ENCODE peak calls at places on chromosomes 4 and X, in six cellular contexts. One of them, this sample, is unnamed. For H3K4me1, the result is how much of the 10 kb centered on the place peaks cover.

GRCh38 chr4:138241281-138242075 is 671 bp downstream of the SLC7A11 start:
- DNase-seq in CD8-positive, alpha-beta T cell: no peak
- DNase-seq in psoas muscle: no peak
- DNase-seq in tibial nerve: no peak
- DNase-seq in CD8-positive, alpha-beta memory T cell: no peak
- DNase-seq in mammary epithelial cell: no peak
- DNase-seq in this sample: no peak

GRCh38 chr4:6383019-6383404 is 89.4 kb downstream of the PPP2R2C start:
- DNase-seq in psoas muscle: no peak
- DNase-seq in tibial nerve: no peak
- DNase-seq in CD8-positive, alpha-beta memory T cell: no peak
- DNase-seq in CD8-positive, alpha-beta T cell: no peak
- DNase-seq in mammary epithelial cell: no peak
- DNase-seq in this sample: no peak

GRCh38 chrX:125757794-125758564 is 408.1 kb downstream of the DCAF12L2 start:
- DNase-seq in mammary epithelial cell: no peak
- DNase-seq in CD8-positive, alpha-beta memory T cell: no peak
- DNase-seq in CD8-positive, alpha-beta T cell: no peak
- DNase-seq in tibial nerve: no peak
- DNase-seq in psoas muscle: peak
- DNase-seq in this sample: no peak

GRCh38 chr4:183287677-183288076 is 32.4 kb downstream of the CLDN22 start:
- DNase-seq in mammary epithelial cell: no peak
- DNase-seq in CD8-positive, alpha-beta memory T cell: no peak
- DNase-seq in CD8-positive, alpha-beta T cell: no peak
- DNase-seq in tibial nerve: no peak
- DNase-seq in psoas muscle: no peak
- DNase-seq in this sample: no peak

GRCh38 chrX:111447298-111447697 is 35.3 kb upstream of the DCX start:
- DNase-seq in psoas muscle: no peak
- DNase-seq in CD8-positive, alpha-beta memory T cell: no peak
- DNase-seq in mammary epithelial cell: no peak
- DNase-seq in tibial nerve: no peak
- DNase-seq in CD8-positive, alpha-beta T cell: no peak
- DNase-seq in this sample: peak

GRCh38 chrX:34491126-34491525 is 166.0 kb downstream of the TMEM47 start:
- DNase-seq in tibial nerve: no peak
- DNase-seq in CD8-positive, alpha-beta memory T cell: no peak
- DNase-seq in psoas muscle: no peak
- DNase-seq in CD8-positive, alpha-beta T cell: no peak
- DNase-seq in mammary epithelial cell: no peak
- DNase-seq in this sample: no peak

GRCh38 chr4:4730214-4730613 is 129.3 kb upstream of the MSX1 start:
- DNase-seq in tibial nerve: no peak
- DNase-seq in CD8-positive, alpha-beta memory T cell: no peak
- DNase-seq in mammary epithelial cell: no peak
- DNase-seq in psoas muscle: no peak
- DNase-seq in CD8-positive, alpha-beta T cell: no peak
- DNase-seq in this sample: no peak

GRCh38 chr4:82017680-82018079 is 356.1 kb downstream of the HNRNPD start:
- DNase-seq in tibial nerve: no peak
- DNase-seq in CD8-positive, alpha-beta T cell: no peak
- DNase-seq in CD8-positive, alpha-beta memory T cell: no peak
- DNase-seq in psoas muscle: no peak
- DNase-seq in mammary epithelial cell: peak
- DNase-seq in this sample: no peak

GRCh38 chr4:5773271-5773555 is 62.2 kb downstream of the EVC start:
- DNase-seq in CD8-positive, alpha-beta memory T cell: no peak
- DNase-seq in tibial nerve: no peak
- DNase-seq in psoas muscle: no peak
- DNase-seq in CD8-positive, alpha-beta T cell: no peak
- DNase-seq in mammary epithelial cell: peak
- DNase-seq in this sample: no peak

GRCh38 chrX:18041656-18042055 is 179.0 kb downstream of the BEND2 start:
- DNase-seq in psoas muscle: no peak
- DNase-seq in CD8-positive, alpha-beta memory T cell: no peak
- DNase-seq in mammary epithelial cell: no peak
- DNase-seq in CD8-positive, alpha-beta T cell: no peak
- DNase-seq in tibial nerve: no peak
- DNase-seq in this sample: no peak

GRCh38 chr4:41747230-41748055 is 1.1 kb downstream of the PHOX2B start:
- DNase-seq in CD8-positive, alpha-beta T cell: no peak
- DNase-seq in tibial nerve: no peak
- DNase-seq in CD8-positive, alpha-beta memory T cell: no peak
- DNase-seq in psoas muscle: no peak
- DNase-seq in mammary epithelial cell: no peak
- DNase-seq in this sample: no peak

GRCh38 chrX:134603806-134604700 is 54.2 kb downstream of the PLAC1 start:
- DNase-seq in CD8-positive, alpha-beta T cell: no peak
- DNase-seq in psoas muscle: peak
- DNase-seq in CD8-positive, alpha-beta memory T cell: no peak
- DNase-seq in tibial nerve: no peak
- DNase-seq in mammary epithelial cell: peak
- DNase-seq in this sample: peak

GRCh38 chr4:165828928-165829327 is 44.1 kb upstream of the TLL1 start:
- DNase-seq in CD8-positive, alpha-beta memory T cell: no peak
- DNase-seq in mammary epithelial cell: peak
- DNase-seq in psoas muscle: no peak
- DNase-seq in CD8-positive, alpha-beta T cell: no peak
- DNase-seq in tibial nerve: no peak
- DNase-seq in this sample: no peak

GRCh38 chrX:39958850-39959249 is 138.9 kb downstream of the BCOR start:
- DNase-seq in CD8-positive, alpha-beta memory T cell: no peak
- DNase-seq in CD8-positive, alpha-beta T cell: no peak
- DNase-seq in psoas muscle: no peak
- DNase-seq in tibial nerve: no peak
- DNase-seq in mammary epithelial cell: no peak
- DNase-seq in this sample: no peak

GRCh38 chrX:2559124-2559523 is 58.3 kb upstream of the DHRSX start:
- DNase-seq in psoas muscle: no peak
- DNase-seq in mammary epithelial cell: no peak
- DNase-seq in CD8-positive, alpha-beta T cell: no peak
- DNase-seq in CD8-positive, alpha-beta memory T cell: no peak
- DNase-seq in tibial nerve: no peak
- DNase-seq in this sample: no peak

GRCh38 chr4:132646186-132646585 is 502.9 kb upstream of the PCDH10 start:
- DNase-seq in CD8-positive, alpha-beta T cell: no peak
- DNase-seq in tibial nerve: no peak
- DNase-seq in psoas muscle: no peak
- DNase-seq in CD8-positive, alpha-beta memory T cell: no peak
- DNase-seq in mammary epithelial cell: peak
- DNase-seq in this sample: no peak

GRCh38 chr4:125726121-125726520 is 411.4 kb downstream of the FAT4 start:
- DNase-seq in psoas muscle: no peak
- DNase-seq in tibial nerve: no peak
- DNase-seq in mammary epithelial cell: no peak
- DNase-seq in CD8-positive, alpha-beta T cell: no peak
- DNase-seq in CD8-positive, alpha-beta memory T cell: no peak
- DNase-seq in this sample: no peak

GRCh38 chr4:96407651-96408342 is 567.9 kb downstream of the PDHA2 start:
- DNase-seq in tibial nerve: no peak
- DNase-seq in CD8-positive, alpha-beta memory T cell: no peak
- DNase-seq in psoas muscle: no peak
- DNase-seq in CD8-positive, alpha-beta T cell: no peak
- DNase-seq in mammary epithelial cell: no peak
- DNase-seq in this sample: no peak

DNA sequence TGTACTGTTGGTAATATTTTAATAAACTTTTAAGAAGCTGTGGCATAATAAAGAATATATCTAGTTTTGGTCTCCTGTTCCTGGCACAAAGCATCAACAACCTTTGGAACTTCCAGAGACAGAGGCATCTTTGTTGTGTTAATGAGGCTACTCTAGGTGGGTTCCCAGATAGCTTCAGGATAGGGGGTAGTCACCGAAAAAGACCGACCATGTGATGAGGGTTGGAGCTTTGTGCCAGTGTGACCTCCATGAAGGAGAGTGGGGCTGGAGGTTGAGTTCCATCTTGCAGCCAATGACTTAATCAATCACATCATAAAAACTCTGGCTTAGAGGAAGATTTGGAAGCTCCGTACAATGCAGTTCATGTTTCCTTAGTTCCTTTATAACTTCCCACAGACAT is 9.9 kb downstream of the PPAT start:
- DNase-seq in mammary epithelial cell: no peak
- DNase-seq in CD8-positive, alpha-beta memory T cell: no peak
- DNase-seq in CD8-positive, alpha-beta T cell: no peak
- DNase-seq in psoas muscle: no peak
- DNase-seq in tibial nerve: no peak
- DNase-seq in this sample: no peak
- H3K4me1 ChIP-seq in mammary epithelial cell: under half
- H3K4me1 ChIP-seq in CD8-positive, alpha-beta memory T cell: under half
- H3K4me1 ChIP-seq in CD8-positive, alpha-beta T cell: under half
- H3K4me1 ChIP-seq in psoas muscle: under half
- H3K4me1 ChIP-seq in tibial nerve: under half
- H3K4me1 ChIP-seq in this sample: under half

DNA sequence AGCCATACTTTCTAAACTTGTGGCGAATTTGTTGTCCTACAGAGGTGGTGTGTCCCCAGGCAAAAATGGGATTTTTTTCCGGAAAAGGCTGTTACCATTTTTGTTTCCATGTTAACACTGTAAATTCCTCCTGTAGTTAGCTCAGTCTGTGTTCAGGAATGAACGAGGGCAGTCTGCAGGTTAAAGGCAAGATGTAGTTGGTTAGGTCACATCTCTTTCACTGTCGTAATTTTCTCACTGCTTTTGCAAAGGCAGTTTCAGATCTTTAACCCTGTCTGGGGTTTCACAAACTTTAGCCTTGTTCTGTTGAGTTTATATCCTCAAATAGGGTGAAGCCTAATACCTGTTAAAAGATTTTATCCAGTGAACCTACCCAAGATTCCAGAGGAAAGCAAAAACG is 50.5 kb upstream of the PUDP start:
- DNase-seq in psoas muscle: no peak
- DNase-seq in tibial nerve: no peak
- DNase-seq in mammary epithelial cell: no peak
- DNase-seq in CD8-positive, alpha-beta memory T cell: no peak
- DNase-seq in CD8-positive, alpha-beta T cell: no peak
- DNase-seq in this sample: no peak
- H3K4me3 ChIP-seq in psoas muscle: no peak
- H3K4me3 ChIP-seq in tibial nerve: no peak
- H3K4me3 ChIP-seq in mammary epithelial cell: no peak
- H3K4me3 ChIP-seq in CD8-positive, alpha-beta memory T cell: no peak
- H3K4me3 ChIP-seq in CD8-positive, alpha-beta T cell: no peak
- H3K4me3 ChIP-seq in this sample: no peak

DNA sequence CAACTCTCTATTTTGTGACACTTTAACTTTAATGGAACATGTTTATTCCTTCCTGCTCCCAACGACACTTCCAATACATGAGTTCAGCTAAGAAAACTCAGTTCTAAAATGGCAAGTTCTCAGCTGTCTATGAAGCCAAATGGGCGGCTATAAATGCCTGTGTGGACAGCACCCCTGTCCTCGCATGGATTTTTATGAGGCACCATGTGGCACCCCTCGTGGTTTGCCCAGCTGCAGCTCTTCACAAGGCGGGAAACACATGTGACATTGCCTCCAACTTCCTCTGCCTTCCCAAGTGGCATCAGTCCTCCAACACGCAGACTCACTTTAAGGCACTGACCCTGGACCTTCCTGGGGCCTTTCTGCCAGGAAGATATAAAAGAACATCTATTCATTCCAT is 48.0 kb downstream of the SH3RF1 start:
- DNase-seq in CD8-positive, alpha-beta T cell: no peak
- DNase-seq in mammary epithelial cell: no peak
- DNase-seq in CD8-positive, alpha-beta memory T cell: no peak
- DNase-seq in psoas muscle: no peak
- DNase-seq in tibial nerve: no peak
- DNase-seq in this sample: no peak
- H3K4me1 ChIP-seq in CD8-positive, alpha-beta T cell: under half
- H3K4me1 ChIP-seq in mammary epithelial cell: under half
- H3K4me1 ChIP-seq in CD8-positive, alpha-beta memory T cell: under half
- H3K4me1 ChIP-seq in psoas muscle: under half
- H3K4me1 ChIP-seq in tibial nerve: under half
- H3K4me1 ChIP-seq in this sample: under half

GRCh38 chr4:159268607-159269006 is 165.7 kb downstream of the RAPGEF2 start:
- DNase-seq in CD8-positive, alpha-beta T cell: no peak
- DNase-seq in psoas muscle: no peak
- DNase-seq in tibial nerve: no peak
- DNase-seq in mammary epithelial cell: no peak
- DNase-seq in CD8-positive, alpha-beta memory T cell: no peak
- DNase-seq in this sample: no peak

GRCh38 chr4:159269143-159269542 is 166.3 kb downstream of the RAPGEF2 start:
- DNase-seq in CD8-positive, alpha-beta T cell: no peak
- DNase-seq in mammary epithelial cell: no peak
- DNase-seq in CD8-positive, alpha-beta memory T cell: no peak
- DNase-seq in psoas muscle: no peak
- DNase-seq in tibial nerve: no peak
- DNase-seq in this sample: no peak

GRCh38 chr4:159267940-159268327 is 165.1 kb downstream of the RAPGEF2 start:
- DNase-seq in CD8-positive, alpha-beta memory T cell: no peak
- DNase-seq in tibial nerve: no peak
- DNase-seq in psoas muscle: no peak
- DNase-seq in mammary epithelial cell: no peak
- DNase-seq in CD8-positive, alpha-beta T cell: no peak
- DNase-seq in this sample: no peak

GRCh38 chr4:159269956-159270355 is 167.1 kb downstream of the RAPGEF2 start:
- DNase-seq in tibial nerve: no peak
- DNase-seq in mammary epithelial cell: no peak
- DNase-seq in CD8-positive, alpha-beta T cell: no peak
- DNase-seq in psoas muscle: no peak
- DNase-seq in CD8-positive, alpha-beta memory T cell: no peak
- DNase-seq in this sample: no peak

GRCh38 chr4:159267023-159267939 is 164.4 kb downstream of the RAPGEF2 start:
- DNase-seq in psoas muscle: no peak
- DNase-seq in mammary epithelial cell: no peak
- DNase-seq in CD8-positive, alpha-beta memory T cell: no peak
- DNase-seq in CD8-positive, alpha-beta T cell: no peak
- DNase-seq in tibial nerve: no peak
- DNase-seq in this sample: no peak
- H3K4me3 ChIP-seq in psoas muscle: peak
- H3K4me3 ChIP-seq in mammary epithelial cell: peak
- H3K4me3 ChIP-seq in CD8-positive, alpha-beta memory T cell: no peak
- H3K4me3 ChIP-seq in CD8-positive, alpha-beta T cell: no peak
- H3K4me3 ChIP-seq in tibial nerve: peak
- H3K4me3 ChIP-seq in this sample: no peak

GRCh38 chr4:102809190-102809589 is 18.2 kb downstream of the UBE2D3 start:
- DNase-seq in mammary epithelial cell: no peak
- DNase-seq in psoas muscle: no peak
- DNase-seq in CD8-positive, alpha-beta memory T cell: no peak
- DNase-seq in tibial nerve: no peak
- DNase-seq in CD8-positive, alpha-beta T cell: no peak
- DNase-seq in this sample: no peak

GRCh38 chr4:102808009-102808408 is 19.3 kb downstream of the UBE2D3 start:
- DNase-seq in CD8-positive, alpha-beta memory T cell: no peak
- DNase-seq in tibial nerve: no peak
- DNase-seq in mammary epithelial cell: no peak
- DNase-seq in CD8-positive, alpha-beta T cell: no peak
- DNase-seq in psoas muscle: no peak
- DNase-seq in this sample: no peak

GRCh38 chr4:102807345-102807744 is 20.0 kb downstream of the UBE2D3 start:
- DNase-seq in CD8-positive, alpha-beta T cell: no peak
- DNase-seq in psoas muscle: no peak
- DNase-seq in mammary epithelial cell: no peak
- DNase-seq in CD8-positive, alpha-beta memory T cell: no peak
- DNase-seq in tibial nerve: no peak
- DNase-seq in this sample: no peak

GRCh38 chr4:102809691-102810090 is 17.7 kb downstream of the UBE2D3 start:
- DNase-seq in CD8-positive, alpha-beta T cell: no peak
- DNase-seq in psoas muscle: no peak
- DNase-seq in mammary epithelial cell: no peak
- DNase-seq in CD8-positive, alpha-beta memory T cell: no peak
- DNase-seq in tibial nerve: no peak
- DNase-seq in this sample: no peak
- H3K4me1 ChIP-seq in CD8-positive, alpha-beta T cell: half or more
- H3K4me1 ChIP-seq in psoas muscle: half or more
- H3K4me1 ChIP-seq in mammary epithelial cell: under half
- H3K4me1 ChIP-seq in CD8-positive, alpha-beta memory T cell: half or more
- H3K4me1 ChIP-seq in tibial nerve: under half
- H3K4me1 ChIP-seq in this sample: half or more

This sample was measured in adrenal gland.